ENCODE peak calls at places on chromosome 6, in seven cellular contexts. L is fibroblast of mammary gland, H is cardiac fibroblast, G is transverse colon, K is spleen, T is hepatocyte, R is foreskin fibroblast. N is an unnamed sample.

GRCh38 chr6:12062605-12063004 is 50.5 kb downstream of the HIVEP1 start:
- DNase-seq in L (no peak), H (no peak), G (no peak), K (no peak), T (no peak), R (no peak), N (no peak)

GRCh38 chr6:138864343-138864890 is 68.5 kb downstream of the ECT2L start:
- DNase-seq in L (no peak), H (no peak), G (no peak), K (no peak), T (no peak), R (no peak), N (no peak)

GRCh38 chr6:159686697-159687096 is 6.3 kb downstream of the SOD2 start:
- DNase-seq in L (no peak), H (no peak), G (no peak), K (no peak), T (no peak), R (no peak), N (no peak)

GRCh38 chr6:73585566-73586415 is 65.0 kb upstream of the EEF1A1 start:
- DNase-seq in L (peak; percentile 80), H (peak; percentile 87), G (peak; percentile 47), K (no peak), T (peak; percentile 83), R (peak; percentile 58), N (no peak)

GRCh38 chr6:159065751-159066329 is 21.0 kb upstream of the TAGAP start:
- DNase-seq in L (no peak), H (no peak), G (no peak), K (no peak), T (no peak), R (no peak), N (no peak)

GRCh38 chr6:79895382-79896100 is 51.8 kb downstream of the ELOVL4 start:
- DNase-seq in L (peak; percentile 64), H (peak; percentile 7), G (no peak), K (no peak), T (no peak), R (no peak), N (no peak)

GRCh38 chr6:162409986-162410715 is 317.4 kb downstream of the PRKN start:
- DNase-seq in L (no peak), H (no peak), G (no peak), K (no peak), T (no peak), R (no peak), N (no peak)

GRCh38 chr6:252775-253526 is 39.3 kb upstream of the DUSP22 start:
- DNase-seq in L (peak; percentile 15), H (no peak), G (no peak), K (no peak), T (no peak), R (no peak), N (no peak)

GRCh38 chr6:117008618-117009017 is 131.6 kb downstream of the RFX6 start:
- DNase-seq in L (no peak), H (no peak), G (no peak), K (no peak), T (no peak), R (no peak), N (no peak)

GRCh38 chr6:139161817-139162284 is 27.0 kb downstream of the HECA start:
- DNase-seq in L (no peak), H (no peak), G (no peak), K (no peak), T (no peak), R (no peak), N (peak; percentile 58)

GRCh38 chr6:149094934-149095341 is 222.6 kb upstream of the TAB2 start:
- DNase-seq in L (peak; percentile 12), H (peak; percentile 45), G (no peak), K (no peak), T (no peak), R (no peak), N (no peak)

GRCh38 chr6:11598687-11599086 is 61.1 kb downstream of the TMEM170B start:
- DNase-seq in L (no peak), H (no peak), G (no peak), K (no peak), T (peak; percentile 84), R (no peak), N (no peak)

GRCh38 chr6:42012501-42013133 is 37.7 kb upstream of the TAF8 start:
- DNase-seq in L (no peak), H (peak; percentile 9), G (no peak), K (no peak), T (no peak), R (no peak), N (no peak)

GRCh38 chr6:11972806-11973205 is 39.3 kb upstream of the HIVEP1 start:
- DNase-seq in L (peak; percentile 20), H (peak; percentile 44), G (no peak), K (no peak), T (no peak), R (peak; percentile 60), N (no peak)

GRCh38 chr6:87274660-87275273 is 47.6 kb upstream of the SMIM8 start:
- DNase-seq in L (peak; percentile 70), H (peak; percentile 75), G (no peak), K (no peak), T (peak; percentile 18), R (peak; percentile 42), N (no peak)

GRCh38 chr6:29752451-29753308 is 29.4 kb downstream of the HLA-F start:
- DNase-seq in L (peak; percentile 91), H (peak; percentile 93), G (peak; percentile 91), K (peak; percentile 98), T (peak; percentile 93), R (peak; percentile 88), N (peak; percentile 76)

GRCh38 chr6:29755295-29755871 is 32.1 kb downstream of the HLA-F start:
- DNase-seq in L (no peak), H (no peak), G (no peak), K (no peak), T (no peak), R (no peak), N (no peak)

GRCh38 chr6:29750709-29751108 is 27.5 kb downstream of the HLA-F start:
- DNase-seq in L (no peak), H (no peak), G (no peak), K (no peak), T (no peak), R (no peak), N (no peak)

GRCh38 chr6:29751480-29751879 is 28.2 kb downstream of the HLA-F start:
- DNase-seq in L (no peak), H (no peak), G (no peak), K (no peak), T (no peak), R (no peak), N (no peak)

GRCh38 chr6:29753309-29753644 is 30.0 kb downstream of the HLA-F start:
- DNase-seq in L (no peak), H (no peak), G (no peak), K (no peak), T (no peak), R (no peak), N (no peak)
- H3K4me3 ChIP-seq in L (peak overlapping the region; percentile 81), H (peak overlapping the region; percentile 69), G (peak overlapping the region; percentile 64), K (no peak overlapping the region), T (no peak overlapping the region), R (peak overlapping the region; percentile 74), N (peak overlapping the region; percentile 74)

GRCh38 chr6:40972190-40972589 is 66.8 kb downstream of the UNC5CL start:
- DNase-seq in L (no peak), H (no peak), G (no peak), K (no peak), T (no peak), R (no peak), N (no peak)

GRCh38 chr6:40973304-40973703 is 65.7 kb downstream of the UNC5CL start:
- DNase-seq in L (no peak), H (no peak), G (no peak), K (no peak), T (no peak), R (no peak), N (no peak)

GRCh38 chr6:40978687-40979289 is 60.2 kb downstream of the UNC5CL start:
- DNase-seq in L (no peak), H (no peak), G (no peak), K (no peak), T (no peak), R (no peak), N (no peak)

GRCh38 chr6:40972814-40973213 is 66.2 kb downstream of the UNC5CL start:
- DNase-seq in L (no peak), H (no peak), G (no peak), K (no peak), T (no peak), R (no peak), N (no peak)

GRCh38 chr6:40977085-40977484 is 61.9 kb downstream of the UNC5CL start:
- DNase-seq in L (no peak), H (no peak), G (no peak), K (no peak), T (no peak), R (no peak), N (no peak)
- TF ChIP-seq CTCF in L (no peak), H (no peak), G (no peak), K (no peak), T (no peak), R (no peak), N (no peak)

GRCh38 chr6:18021166-18021850 is 33.9 kb upstream of the KIF13A start:
- DNase-seq in L (no peak), H (no peak), G (no peak), K (no peak), T (no peak), R (no peak), N (no peak)
- H3K4me3 ChIP-seq in L (no peak overlapping the region), H (no peak overlapping the region), G (no peak overlapping the region), K (no peak overlapping the region), T (no peak overlapping the region), R (no peak overlapping the region), N (no peak overlapping the region)

GRCh38 chr6:118408863-118409262 is 139.2 kb upstream of the PLN start:
- DNase-seq in L (no peak), H (no peak), G (no peak), K (no peak), T (no peak), R (no peak), N (no peak)
- TF ChIP-seq CTCF in L (no peak), H (peak; percentile 5), G (no peak), K (no peak), T (no peak), R (no peak), N (no peak)

N was measured in CD8-positive, alpha-beta T cell.